ENCODE peak calls at places on chromosome 2, in eight cellular contexts. E is astrocyte of the spinal cord, A is breast epithelium, G is fibroblast of lung, L is spleen, S is PC-3, K is lower lobe of right lung, M is heart left ventricle. V is an unnamed sample.
A peak's percentile ranks its signal among the peaks of the same experiment; 100 is the strongest.

GRCh38 chr2:105261061-105261460 is 19.5 kb downstream of the GPR45 start:
- DNase-seq in A (no peak), M (no peak), S (no peak), G (peak; percentile 99), L (no peak), K (no peak), E (peak; percentile 92), V (peak; percentile 95)

GRCh38 chr2:161217597-161218185 is 57.5 kb downstream of the TANK start:
- DNase-seq in E (no peak), L (no peak), S (no peak), M (no peak), A (no peak), K (no peak), G (no peak), V (no peak)

GRCh38 chr2:146651361-146651760 is 1193.5 kb upstream of the ACVR2A start:
- DNase-seq in S (peak; percentile 33), M (no peak), G (no peak), A (no peak), K (no peak), L (no peak), E (no peak), V (no peak)

GRCh38 chr2:223010641-223011040 is 41.3 kb upstream of the KCNE4 start:
- DNase-seq in K (no peak), S (peak; percentile 67), E (peak; percentile 75), L (no peak), G (peak; percentile 91), A (no peak), M (no peak), V (peak; percentile 86)

GRCh38 chr2:16067444-16068232 is 127.3 kb downstream of the MYCN start:
- DNase-seq in E (no peak), K (no peak), G (no peak), A (no peak), L (no peak), S (no peak), M (no peak), V (no peak)

GRCh38 chr2:69494126-69494525 is 56.9 kb upstream of the NFU1 start:
- DNase-seq in L (no peak), A (no peak), S (peak; percentile 27), M (no peak), E (no peak), G (no peak), K (no peak), V (no peak)

GRCh38 chr2:44707945-44708645 is 233.4 kb upstream of the SIX3 start:
- DNase-seq in L (no peak), K (no peak), E (no peak), G (no peak), M (no peak), S (peak; percentile 46), A (no peak), V (no peak)

GRCh38 chr2:152890746-152891145 is 172.3 kb downstream of the ARL6IP6 start:
- DNase-seq in A (no peak), K (no peak), E (no peak), L (no peak), M (no peak), S (no peak), G (no peak), V (no peak)

GRCh38 chr2:189142893-189143759 is 36.4 kb downstream of the COL5A2 start:
- DNase-seq in E (no peak), A (no peak), K (no peak), L (no peak), S (peak; percentile 76), G (peak; percentile 28), M (no peak), V (no peak)

GRCh38 chr2:43636616-43637015 is 444 bp upstream of the PLEKHH2 start:
- DNase-seq in E (no peak), G (peak; percentile 10), A (no peak), S (no peak), K (no peak), M (no peak), L (no peak), V (no peak)

GRCh38 chr2:232351686-232352510 is 26.7 kb upstream of the ALPP start:
- DNase-seq in G (no peak), M (no peak), E (no peak), A (no peak), L (peak; percentile 66), S (no peak), K (peak; percentile 30), V (no peak)

GRCh38 chr2:98457045-98457696 is 12.5 kb downstream of the INPP4A start:
- DNase-seq in E (peak; percentile 71), G (peak; percentile 78), L (no peak), A (no peak), S (peak; percentile 88), M (no peak), K (no peak), V (peak; percentile 73)

GRCh38 chr2:234632527-234633391 is 135.9 kb upstream of the ARL4C start:
- DNase-seq in M (no peak), S (peak; percentile 32), E (peak; percentile 94), L (no peak), A (no peak), G (peak; percentile 99), K (no peak), V (peak; percentile 78)

GRCh38 chr2:46557788-46558187 is 78.4 kb downstream of the TMEM247 start:
- DNase-seq in A (no peak), L (no peak), M (no peak), E (no peak), K (no peak), G (no peak), S (no peak), V (no peak)

GRCh38 chr2:46555646-46556205 is 76.4 kb downstream of the TMEM247 start:
- DNase-seq in K (no peak), E (no peak), A (no peak), M (no peak), G (no peak), S (no peak), L (no peak), V (no peak)

GRCh38 chr2:46552528-46552927 is 73.2 kb downstream of the TMEM247 start:
- DNase-seq in G (no peak), L (no peak), S (no peak), E (no peak), K (no peak), M (no peak), A (no peak), V (no peak)

GRCh38 chr2:46554381-46554780 is 75.0 kb downstream of the TMEM247 start:
- DNase-seq in G (no peak), E (no peak), S (no peak), M (peak; percentile 68), A (no peak), L (no peak), K (no peak), V (no peak)

GRCh38 chr2:46555011-46555410 is 75.6 kb downstream of the TMEM247 start:
- DNase-seq in M (no peak), G (no peak), A (no peak), E (no peak), L (no peak), K (no peak), S (peak; percentile 23), V (no peak)
- H3K4me3 ChIP-seq in M (no peak overlapping the region), G (no peak overlapping the region), A (no peak overlapping the region), E (no peak overlapping the region), L (no peak overlapping the region), K (no peak overlapping the region), S (no peak overlapping the region), V (no peak overlapping the region)

GRCh38 chr2:134246154-134246874 is 7.6 kb upstream of the MGAT5 start:
- DNase-seq in A (no peak), M (no peak), K (no peak), L (no peak), E (no peak), S (no peak), G (no peak), V (no peak)
- H3K4me3 ChIP-seq in A (no peak overlapping the region), M (no peak overlapping the region), K (no peak overlapping the region), L (no peak overlapping the region), E (no peak overlapping the region), S (no peak overlapping the region), G (no peak overlapping the region), V (no peak overlapping the region)

GRCh38 chr2:219522111-219523030 is 8.1 kb downstream of the ASIC4 start:
- DNase-seq in S (peak; percentile 51), G (peak; percentile 87), K (no peak), L (no peak), E (peak; percentile 56), M (no peak), A (no peak), V (peak; percentile 48)
- H3K4me3 ChIP-seq in S (no peak overlapping the region), G (peak overlapping the region; percentile 40), K (no peak overlapping the region), L (no peak overlapping the region), E (peak overlapping the region; percentile 5), M (peak overlapping the region; percentile 11), A (peak overlapping the region; percentile 12), V (no peak overlapping the region)

DNA sequence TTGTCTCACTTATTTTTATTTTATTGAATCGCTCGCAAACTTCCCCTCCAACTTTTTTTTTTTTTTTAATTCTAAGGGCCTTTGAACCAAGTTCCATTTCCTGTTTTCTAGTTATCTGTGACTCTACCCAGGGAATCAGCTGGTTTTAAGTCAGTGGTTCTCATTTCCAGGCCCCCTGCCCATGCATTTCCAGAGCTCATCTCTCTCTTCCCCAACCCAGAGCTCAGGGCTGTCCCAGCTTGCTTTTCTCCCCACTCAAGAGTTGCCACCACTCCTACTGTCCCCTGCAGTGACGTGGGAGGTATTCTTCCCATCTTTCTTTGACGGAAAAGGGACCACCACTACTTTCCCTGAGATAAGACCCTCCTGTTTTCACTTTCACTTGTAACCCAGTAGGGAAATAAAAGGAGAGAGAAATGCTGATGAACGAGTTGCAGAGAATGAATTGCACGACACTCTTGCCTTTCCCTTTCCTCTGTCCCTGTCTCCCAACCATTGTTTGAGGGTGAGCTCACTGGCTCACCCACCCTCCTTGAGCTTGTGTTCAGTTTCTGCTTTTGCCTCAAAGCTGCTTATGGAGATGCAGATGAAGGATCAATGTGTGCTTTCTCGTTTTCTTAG is 42.1 kb downstream of the TET3 start:
- DNase-seq in S (no peak), K (no peak), M (no peak), E (no peak), A (no peak), L (no peak), G (no peak), V (no peak)
- H3K4me3 ChIP-seq in S (no peak overlapping the region), K (no peak overlapping the region), M (no peak overlapping the region), E (no peak overlapping the region), A (no peak overlapping the region), L (no peak overlapping the region), G (no peak overlapping the region), V (no peak overlapping the region)

V was measured in AG09309.